ENCODE peak calls at places on chromosomes 7 and 10, in eight cellular contexts. One of them, this sample, is unnamed.

GRCh38 chr7:35624299-35625186 is 70.4 kb downstream of the HERPUD2 start:
- DNase-seq in A549: peak; percentile 63
- DNase-seq in heart left ventricle: peak; percentile 25
- DNase-seq in fibroblast of lung: peak; percentile 22
- DNase-seq in left ventricle myocardium inferior: no peak
- DNase-seq in testis: peak; percentile 57
- DNase-seq in ovary: no peak
- DNase-seq in stomach: peak; percentile 28
- DNase-seq in this sample: no peak

GRCh38 chr10:1394155-1394912 is 338.1 kb downstream of the WDR37 start:
- DNase-seq in fibroblast of lung: no peak
- DNase-seq in heart left ventricle: no peak
- DNase-seq in A549: no peak
- DNase-seq in stomach: peak; percentile 13
- DNase-seq in testis: peak; percentile 3
- DNase-seq in ovary: no peak
- DNase-seq in left ventricle myocardium inferior: no peak
- DNase-seq in this sample: no peak

GRCh38 chr7:37377231-37377630 is 71.4 kb downstream of the ELMO1 start:
- DNase-seq in A549: no peak
- DNase-seq in heart left ventricle: no peak
- DNase-seq in fibroblast of lung: no peak
- DNase-seq in stomach: no peak
- DNase-seq in ovary: no peak
- DNase-seq in testis: no peak
- DNase-seq in left ventricle myocardium inferior: no peak
- DNase-seq in this sample: no peak

GRCh38 chr7:113159746-113160339 is 41.5 kb upstream of the SMIM30 start:
- DNase-seq in testis: peak; percentile 19
- DNase-seq in stomach: no peak
- DNase-seq in fibroblast of lung: peak; percentile 25
- DNase-seq in left ventricle myocardium inferior: no peak
- DNase-seq in heart left ventricle: no peak
- DNase-seq in ovary: no peak
- DNase-seq in A549: peak; percentile 16
- DNase-seq in this sample: no peak

GRCh38 chr7:30697716-30698460 is 15.6 kb upstream of the CRHR2 start:
- DNase-seq in stomach: no peak
- DNase-seq in left ventricle myocardium inferior: no peak
- DNase-seq in ovary: no peak
- DNase-seq in fibroblast of lung: no peak
- DNase-seq in A549: no peak
- DNase-seq in testis: no peak
- DNase-seq in heart left ventricle: no peak
- DNase-seq in this sample: no peak

GRCh38 chr10:125165584-125166340 is 5.4 kb upstream of the CTBP2 start:
- DNase-seq in A549: no peak
- DNase-seq in left ventricle myocardium inferior: no peak
- DNase-seq in ovary: no peak
- DNase-seq in stomach: peak; percentile 11
- DNase-seq in heart left ventricle: no peak
- DNase-seq in fibroblast of lung: no peak
- DNase-seq in testis: no peak
- DNase-seq in this sample: no peak

GRCh38 chr7:103343758-103344452 is 662 bp downstream of the DNAJC2 start:
- DNase-seq in left ventricle myocardium inferior: no peak
- DNase-seq in stomach: no peak
- DNase-seq in ovary: no peak
- DNase-seq in fibroblast of lung: peak; percentile 37
- DNase-seq in A549: peak; percentile 23
- DNase-seq in testis: peak; percentile 34
- DNase-seq in heart left ventricle: no peak
- DNase-seq in this sample: no peak

GRCh38 chr10:82925547-82925946 is 1050.6 kb downstream of the NRG3 start:
- DNase-seq in left ventricle myocardium inferior: no peak
- DNase-seq in ovary: no peak
- DNase-seq in heart left ventricle: no peak
- DNase-seq in A549: no peak
- DNase-seq in testis: no peak
- DNase-seq in fibroblast of lung: peak; percentile 62
- DNase-seq in stomach: no peak
- DNase-seq in this sample: no peak

GRCh38 chr7:143391462-143392404 is 10.6 kb downstream of the ZYX start:
- DNase-seq in fibroblast of lung: peak; percentile 92
- DNase-seq in testis: peak; percentile 80
- DNase-seq in heart left ventricle: peak; percentile 81
- DNase-seq in left ventricle myocardium inferior: peak; percentile 71
- DNase-seq in A549: no peak
- DNase-seq in stomach: peak; percentile 60
- DNase-seq in ovary: peak; percentile 68
- DNase-seq in this sample: peak; percentile 88

GRCh38 chr7:12635830-12636229 is 51.6 kb upstream of the ARL4A start:
- DNase-seq in A549: no peak
- DNase-seq in testis: no peak
- DNase-seq in left ventricle myocardium inferior: no peak
- DNase-seq in heart left ventricle: no peak
- DNase-seq in stomach: no peak
- DNase-seq in ovary: no peak
- DNase-seq in fibroblast of lung: no peak
- DNase-seq in this sample: no peak

GRCh38 chr7:151871904-151872303 is 5.0 kb downstream of the PRKAG2 start:
- DNase-seq in stomach: no peak
- DNase-seq in heart left ventricle: no peak
- DNase-seq in A549: peak; percentile 15
- DNase-seq in ovary: no peak
- DNase-seq in fibroblast of lung: no peak
- DNase-seq in left ventricle myocardium inferior: peak; percentile 13
- DNase-seq in testis: no peak
- DNase-seq in this sample: no peak

GRCh38 chr10:85527610-85528317 is 838.8 kb downstream of the GRID1 start:
- DNase-seq in A549: no peak
- DNase-seq in testis: no peak
- DNase-seq in left ventricle myocardium inferior: no peak
- DNase-seq in fibroblast of lung: peak; percentile 7
- DNase-seq in heart left ventricle: no peak
- DNase-seq in ovary: no peak
- DNase-seq in stomach: no peak
- DNase-seq in this sample: no peak
- TF ChIP-seq CTCF in A549: no peak
- TF ChIP-seq CTCF in testis: no peak
- TF ChIP-seq CTCF in left ventricle myocardium inferior: no peak
- TF ChIP-seq CTCF in fibroblast of lung: no peak
- TF ChIP-seq CTCF in heart left ventricle: no peak
- TF ChIP-seq CTCF in ovary: no peak
- TF ChIP-seq CTCF in stomach: no peak
- TF ChIP-seq CTCF in this sample: no peak

GRCh38 chr10:75954486-75954885 is 523.1 kb downstream of the LRMDA start:
- DNase-seq in A549: no peak
- DNase-seq in stomach: no peak
- DNase-seq in fibroblast of lung: no peak
- DNase-seq in heart left ventricle: no peak
- DNase-seq in testis: no peak
- DNase-seq in ovary: no peak
- DNase-seq in left ventricle myocardium inferior: no peak
- DNase-seq in this sample: no peak

GRCh38 chr10:75957321-75957720 is 525.9 kb downstream of the LRMDA start:
- DNase-seq in testis: no peak
- DNase-seq in stomach: no peak
- DNase-seq in ovary: no peak
- DNase-seq in A549: no peak
- DNase-seq in left ventricle myocardium inferior: no peak
- DNase-seq in heart left ventricle: no peak
- DNase-seq in fibroblast of lung: peak; percentile 30
- DNase-seq in this sample: no peak

GRCh38 chr10:75957721-75958120 is 526.3 kb downstream of the LRMDA start:
- DNase-seq in fibroblast of lung: peak; percentile 15
- DNase-seq in ovary: no peak
- DNase-seq in testis: no peak
- DNase-seq in A549: no peak
- DNase-seq in left ventricle myocardium inferior: no peak
- DNase-seq in heart left ventricle: no peak
- DNase-seq in stomach: no peak
- DNase-seq in this sample: no peak

GRCh38 chr10:75956624-75957023 is 525.2 kb downstream of the LRMDA start:
- DNase-seq in left ventricle myocardium inferior: no peak
- DNase-seq in heart left ventricle: no peak
- DNase-seq in A549: no peak
- DNase-seq in testis: no peak
- DNase-seq in stomach: no peak
- DNase-seq in ovary: no peak
- DNase-seq in fibroblast of lung: peak; percentile 44
- DNase-seq in this sample: no peak

DNA sequence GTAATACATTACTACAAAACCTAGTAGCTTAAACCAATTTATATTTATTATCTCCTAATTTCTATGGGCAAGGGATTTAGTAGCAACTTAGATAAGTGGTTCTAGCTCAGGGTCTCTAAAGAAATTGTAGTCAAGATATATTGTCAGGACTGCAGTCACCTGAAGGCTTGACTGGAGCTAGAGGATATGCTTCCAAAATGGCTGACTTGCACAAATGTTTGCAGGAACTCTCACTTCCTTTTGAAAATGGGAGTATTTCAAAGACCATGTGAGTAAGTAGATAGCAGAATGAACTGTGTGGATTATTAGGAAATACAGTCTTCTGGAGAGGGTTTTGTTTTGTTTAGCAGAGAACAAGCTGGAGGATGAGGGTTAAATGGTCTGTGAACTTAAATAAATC is 524.5 kb downstream of the LRMDA start:
- DNase-seq in testis: no peak
- DNase-seq in ovary: no peak
- DNase-seq in A549: no peak
- DNase-seq in heart left ventricle: no peak
- DNase-seq in fibroblast of lung: no peak
- DNase-seq in stomach: no peak
- DNase-seq in left ventricle myocardium inferior: no peak
- DNase-seq in this sample: no peak
- H3K27ac ChIP-seq in testis: no peak overlapping the region
- H3K27ac ChIP-seq in ovary: no peak overlapping the region
- H3K27ac ChIP-seq in A549: no peak overlapping the region
- H3K27ac ChIP-seq in heart left ventricle: no peak overlapping the region
- H3K27ac ChIP-seq in fibroblast of lung: no peak overlapping the region
- H3K27ac ChIP-seq in stomach: no peak overlapping the region
- H3K27ac ChIP-seq in left ventricle myocardium inferior: no peak overlapping the region
- H3K27ac ChIP-seq in this sample: no peak overlapping the region

DNA sequence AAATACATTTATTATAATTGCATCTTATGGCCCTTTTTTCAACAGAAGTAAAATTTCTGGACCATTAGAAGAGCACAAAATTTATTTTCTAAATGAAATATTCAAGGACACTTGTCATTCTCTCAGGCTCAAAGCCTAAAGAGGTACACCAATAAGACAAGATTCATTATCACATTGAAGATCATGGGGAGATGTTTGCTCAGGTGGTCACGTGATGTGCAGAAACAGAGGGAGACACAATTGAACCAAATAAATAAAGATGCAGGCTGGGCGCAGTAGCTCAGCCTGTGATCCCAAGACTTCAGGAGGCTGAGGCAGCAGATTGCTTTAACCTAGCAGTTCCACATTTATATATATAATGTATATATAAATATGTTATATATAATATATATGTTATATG is 53.2 kb upstream of the TMEM254 start:
- DNase-seq in stomach: no peak
- DNase-seq in testis: no peak
- DNase-seq in left ventricle myocardium inferior: no peak
- DNase-seq in heart left ventricle: no peak
- DNase-seq in ovary: no peak
- DNase-seq in fibroblast of lung: no peak
- DNase-seq in A549: no peak
- DNase-seq in this sample: no peak
- H3K4me1 ChIP-seq in stomach: no peaks in the 10 kb centered on the region
- H3K4me1 ChIP-seq in testis: no peaks in the 10 kb centered on the region
- H3K4me1 ChIP-seq in left ventricle myocardium inferior: no peaks in the 10 kb centered on the region
- H3K4me1 ChIP-seq in heart left ventricle: no peaks in the 10 kb centered on the region
- H3K4me1 ChIP-seq in ovary: no peaks in the 10 kb centered on the region
- H3K4me1 ChIP-seq in fibroblast of lung: no peaks in the 10 kb centered on the region
- H3K4me1 ChIP-seq in A549: no peaks in the 10 kb centered on the region
- H3K4me1 ChIP-seq in this sample: no peaks in the 10 kb centered on the region

GRCh38 chr10:98251399-98251798 is 16.6 kb downstream of the LOXL4 start:
- DNase-seq in stomach: no peak
- DNase-seq in fibroblast of lung: no peak
- DNase-seq in ovary: no peak
- DNase-seq in heart left ventricle: no peak
- DNase-seq in testis: no peak
- DNase-seq in A549: no peak
- DNase-seq in left ventricle myocardium inferior: no peak
- DNase-seq in this sample: no peak
- TF ChIP-seq CTCF in stomach: no peak
- TF ChIP-seq CTCF in fibroblast of lung: no peak
- TF ChIP-seq CTCF in ovary: no peak
- TF ChIP-seq CTCF in heart left ventricle: no peak
- TF ChIP-seq CTCF in testis: no peak
- TF ChIP-seq CTCF in A549: no peak
- TF ChIP-seq CTCF in left ventricle myocardium inferior: no peak
- TF ChIP-seq CTCF in this sample: no peak

GRCh38 chr10:30970760-30971460 is 60.8 kb downstream of the ZNF438 start:
- DNase-seq in stomach: no peak
- DNase-seq in fibroblast of lung: no peak
- DNase-seq in heart left ventricle: no peak
- DNase-seq in A549: no peak
- DNase-seq in ovary: no peak
- DNase-seq in testis: peak; percentile 39
- DNase-seq in left ventricle myocardium inferior: no peak
- DNase-seq in this sample: peak; percentile 75
- H3K27ac ChIP-seq in stomach: no peak overlapping the region
- H3K27ac ChIP-seq in fibroblast of lung: no peak overlapping the region
- H3K27ac ChIP-seq in heart left ventricle: peak overlapping the region; percentile 19
- H3K27ac ChIP-seq in A549: no peak overlapping the region
- H3K27ac ChIP-seq in ovary: no peak overlapping the region
- H3K27ac ChIP-seq in testis: no peak overlapping the region
- H3K27ac ChIP-seq in left ventricle myocardium inferior: peak overlapping the region; percentile 60
- H3K27ac ChIP-seq in this sample: peak overlapping the region; percentile 36